ENCODE peak calls at places on chromosome 2, in four cellular contexts. One of them, this sample, is unnamed.
A peak's percentile ranks its signal among the peaks of the same experiment; 100 is the strongest.

GRCh38 chr2:7655629-7656028 is 738.4 kb downstream of the RNF144A start:
- DNase-seq in colonic mucosa: no peak
- DNase-seq in CD4-positive, CD25-positive, alpha-beta regulatory T cell: no peak
- DNase-seq in endothelial cell of umbilical vein: no peak
- DNase-seq in this sample: no peak

GRCh38 chr2:145460151-145460550 is 940.2 kb upstream of the ZEB2 start:
- DNase-seq in colonic mucosa: no peak
- DNase-seq in CD4-positive, CD25-positive, alpha-beta regulatory T cell: no peak
- DNase-seq in endothelial cell of umbilical vein: no peak
- DNase-seq in this sample: peak; percentile 14

GRCh38 chr2:62811086-62811485 is 105.6 kb downstream of the EHBP1 start:
- DNase-seq in colonic mucosa: no peak
- DNase-seq in CD4-positive, CD25-positive, alpha-beta regulatory T cell: no peak
- DNase-seq in endothelial cell of umbilical vein: no peak
- DNase-seq in this sample: no peak

GRCh38 chr2:30336978-30337841 is 105.9 kb downstream of the LBH start:
- DNase-seq in colonic mucosa: no peak
- DNase-seq in CD4-positive, CD25-positive, alpha-beta regulatory T cell: peak; percentile 14
- DNase-seq in endothelial cell of umbilical vein: no peak
- DNase-seq in this sample: no peak

GRCh38 chr2:216596986-216597509 is 36.2 kb upstream of the IGFBP2 start:
- DNase-seq in colonic mucosa: no peak
- DNase-seq in CD4-positive, CD25-positive, alpha-beta regulatory T cell: no peak
- DNase-seq in endothelial cell of umbilical vein: peak; percentile 17
- DNase-seq in this sample: peak; percentile 90

GRCh38 chr2:95375532-95376221 is 26.8 kb upstream of the FAHD2A start:
- DNase-seq in colonic mucosa: no peak
- DNase-seq in CD4-positive, CD25-positive, alpha-beta regulatory T cell: no peak
- DNase-seq in endothelial cell of umbilical vein: no peak
- DNase-seq in this sample: no peak

GRCh38 chr2:10228611-10229365 is 73.9 kb upstream of the HPCAL1 start:
- DNase-seq in colonic mucosa: peak; percentile 59
- DNase-seq in CD4-positive, CD25-positive, alpha-beta regulatory T cell: no peak
- DNase-seq in endothelial cell of umbilical vein: no peak
- DNase-seq in this sample: no peak

GRCh38 chr2:43542285-43542933 is 53.4 kb downstream of the THADA start:
- DNase-seq in colonic mucosa: no peak
- DNase-seq in CD4-positive, CD25-positive, alpha-beta regulatory T cell: no peak
- DNase-seq in endothelial cell of umbilical vein: peak; percentile 66
- DNase-seq in this sample: peak; percentile 63

GRCh38 chr2:145200307-145200706 is 680.4 kb upstream of the ZEB2 start:
- DNase-seq in colonic mucosa: no peak
- DNase-seq in CD4-positive, CD25-positive, alpha-beta regulatory T cell: no peak
- DNase-seq in endothelial cell of umbilical vein: no peak
- DNase-seq in this sample: no peak

GRCh38 chr2:195768454-195768853 is 111.4 kb downstream of the SLC39A10 start:
- DNase-seq in colonic mucosa: no peak
- DNase-seq in CD4-positive, CD25-positive, alpha-beta regulatory T cell: no peak
- DNase-seq in endothelial cell of umbilical vein: no peak
- DNase-seq in this sample: no peak

GRCh38 chr2:137693521-137693920 is 270.8 kb upstream of the HNMT start:
- DNase-seq in colonic mucosa: no peak
- DNase-seq in CD4-positive, CD25-positive, alpha-beta regulatory T cell: no peak
- DNase-seq in endothelial cell of umbilical vein: peak; percentile 75
- DNase-seq in this sample: peak; percentile 78

GRCh38 chr2:44840186-44840850 is 101.2 kb upstream of the SIX3 start:
- DNase-seq in colonic mucosa: peak; percentile 7
- DNase-seq in CD4-positive, CD25-positive, alpha-beta regulatory T cell: no peak
- DNase-seq in endothelial cell of umbilical vein: no peak
- DNase-seq in this sample: no peak

GRCh38 chr2:187009483-187010239 is 160.7 kb upstream of the ZSWIM2 start:
- DNase-seq in colonic mucosa: no peak
- DNase-seq in CD4-positive, CD25-positive, alpha-beta regulatory T cell: no peak
- DNase-seq in endothelial cell of umbilical vein: no peak
- DNase-seq in this sample: no peak

GRCh38 chr2:119008108-119008507 is 66.1 kb downstream of the MARCO start:
- DNase-seq in colonic mucosa: no peak
- DNase-seq in CD4-positive, CD25-positive, alpha-beta regulatory T cell: no peak
- DNase-seq in endothelial cell of umbilical vein: no peak
- DNase-seq in this sample: no peak

GRCh38 chr2:236014408-236015131 is 153.6 kb downstream of the GBX2 start:
- DNase-seq in colonic mucosa: no peak
- DNase-seq in CD4-positive, CD25-positive, alpha-beta regulatory T cell: no peak
- DNase-seq in endothelial cell of umbilical vein: no peak
- DNase-seq in this sample: no peak

GRCh38 chr2:234805826-234806225 is 146.0 kb upstream of the SH3BP4 start:
- DNase-seq in colonic mucosa: no peak
- DNase-seq in CD4-positive, CD25-positive, alpha-beta regulatory T cell: no peak
- DNase-seq in endothelial cell of umbilical vein: no peak
- DNase-seq in this sample: no peak

DNA sequence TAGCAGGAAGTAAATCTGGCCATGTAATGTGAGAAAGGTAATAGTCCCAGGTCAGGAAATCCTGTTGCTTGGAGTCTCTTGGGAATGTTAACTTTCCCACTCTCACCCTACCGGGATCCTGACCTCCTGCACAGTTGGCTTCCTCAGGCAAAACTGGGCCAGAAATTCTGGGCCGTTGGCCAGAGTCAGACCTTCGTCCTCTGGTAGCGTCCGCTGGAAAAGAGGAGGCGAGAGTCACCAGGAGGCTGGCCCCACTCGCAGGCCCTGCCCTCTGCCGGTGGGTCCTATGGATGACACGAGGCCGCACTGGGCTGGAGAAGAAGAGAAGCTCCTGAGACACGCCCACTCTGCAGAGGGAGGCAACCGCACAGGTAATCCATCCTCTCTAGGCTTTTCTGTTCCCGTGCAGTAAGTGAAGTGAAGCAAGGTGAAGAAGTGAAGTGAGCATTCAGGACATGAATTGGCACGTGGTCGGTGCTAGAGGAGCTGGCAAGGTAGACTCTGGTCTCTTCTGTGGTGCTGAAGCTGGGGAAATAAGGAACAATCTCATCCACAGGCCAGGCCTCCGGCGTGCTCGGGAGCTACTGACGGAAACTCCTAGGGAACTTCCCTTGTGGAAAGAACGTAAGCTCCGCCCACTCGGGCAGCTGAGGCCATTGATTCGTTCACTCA is 182.7 kb upstream of the GLI2 start:
- DNase-seq in colonic mucosa: peak; percentile 87
- DNase-seq in CD4-positive, CD25-positive, alpha-beta regulatory T cell: no peak
- DNase-seq in endothelial cell of umbilical vein: peak; percentile 97
- DNase-seq in this sample: peak; percentile 58
- H3K27ac ChIP-seq in colonic mucosa: no peak overlapping the region
- H3K27ac ChIP-seq in CD4-positive, CD25-positive, alpha-beta regulatory T cell: no peak overlapping the region
- H3K27ac ChIP-seq in endothelial cell of umbilical vein: no peak overlapping the region
- H3K27ac ChIP-seq in this sample: no peak overlapping the region

GRCh38 chr2:85649201-85650190 is 18.5 kb downstream of the SFTPB start:
- DNase-seq in colonic mucosa: no peak
- DNase-seq in CD4-positive, CD25-positive, alpha-beta regulatory T cell: no peak
- DNase-seq in endothelial cell of umbilical vein: peak; percentile 62
- DNase-seq in this sample: no peak
- H3K36me3 ChIP-seq in colonic mucosa: peaks cover 37% of the 10 kb centered on the region
- H3K36me3 ChIP-seq in CD4-positive, CD25-positive, alpha-beta regulatory T cell: peaks cover 88% of the 10 kb centered on the region
- H3K36me3 ChIP-seq in endothelial cell of umbilical vein: peaks cover 12% of the 10 kb centered on the region
- H3K36me3 ChIP-seq in this sample: peaks cover 66% of the 10 kb centered on the region

GRCh38 chr2:180359522-180360282 is 352.6 kb upstream of the CWC22 start:
- DNase-seq in colonic mucosa: peak; percentile 21
- DNase-seq in CD4-positive, CD25-positive, alpha-beta regulatory T cell: no peak
- DNase-seq in endothelial cell of umbilical vein: no peak
- DNase-seq in this sample: peak; percentile 23
- H3K4me1 ChIP-seq in colonic mucosa: no peaks in the 10 kb centered on the region
- H3K4me1 ChIP-seq in CD4-positive, CD25-positive, alpha-beta regulatory T cell: no peaks in the 10 kb centered on the region
- H3K4me1 ChIP-seq in endothelial cell of umbilical vein: no peaks in the 10 kb centered on the region
- H3K4me1 ChIP-seq in this sample: no peaks in the 10 kb centered on the region

DNA sequence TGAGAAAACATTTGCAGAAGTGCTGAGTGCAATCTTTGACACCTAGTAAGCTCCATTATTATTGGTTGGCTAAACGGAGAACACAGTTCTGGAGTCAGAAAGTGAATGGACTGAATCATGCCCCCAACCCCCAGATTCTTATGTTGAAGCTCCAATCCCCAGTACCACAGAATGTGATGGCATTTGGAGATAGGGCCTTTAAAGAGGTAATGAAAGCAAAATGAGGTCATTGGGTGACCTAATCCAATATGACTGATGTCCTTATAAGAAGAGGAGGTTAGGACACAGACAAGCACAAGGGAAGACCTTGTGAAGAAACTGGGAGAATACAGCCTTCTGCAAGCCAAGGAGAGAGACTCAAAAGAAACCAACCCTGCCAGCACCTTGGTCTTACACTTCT is 200.9 kb upstream of the EPAS1 start:
- DNase-seq in colonic mucosa: no peak
- DNase-seq in CD4-positive, CD25-positive, alpha-beta regulatory T cell: no peak
- DNase-seq in endothelial cell of umbilical vein: no peak
- DNase-seq in this sample: no peak
- H3K27ac ChIP-seq in colonic mucosa: no peak overlapping the region
- H3K27ac ChIP-seq in CD4-positive, CD25-positive, alpha-beta regulatory T cell: no peak overlapping the region
- H3K27ac ChIP-seq in endothelial cell of umbilical vein: no peak overlapping the region
- H3K27ac ChIP-seq in this sample: no peak overlapping the region

GRCh38 chr2:15945909-15946705 is 5.8 kb downstream of the MYCN start:
- DNase-seq in colonic mucosa: no peak
- DNase-seq in CD4-positive, CD25-positive, alpha-beta regulatory T cell: no peak
- DNase-seq in endothelial cell of umbilical vein: no peak
- DNase-seq in this sample: no peak

GRCh38 chr2:15948704-15948957 is 8.3 kb downstream of the MYCN start:
- DNase-seq in colonic mucosa: no peak
- DNase-seq in CD4-positive, CD25-positive, alpha-beta regulatory T cell: no peak
- DNase-seq in endothelial cell of umbilical vein: no peak
- DNase-seq in this sample: no peak

GRCh38 chr2:15949126-15949525 is 8.8 kb downstream of the MYCN start:
- DNase-seq in colonic mucosa: no peak
- DNase-seq in CD4-positive, CD25-positive, alpha-beta regulatory T cell: no peak
- DNase-seq in endothelial cell of umbilical vein: no peak
- DNase-seq in this sample: no peak

GRCh38 chr2:15946983-15947382 is 6.6 kb downstream of the MYCN start:
- DNase-seq in colonic mucosa: no peak
- DNase-seq in CD4-positive, CD25-positive, alpha-beta regulatory T cell: no peak
- DNase-seq in endothelial cell of umbilical vein: no peak
- DNase-seq in this sample: no peak

GRCh38 chr2:15947431-15947830 is 7.1 kb downstream of the MYCN start:
- DNase-seq in colonic mucosa: no peak
- DNase-seq in CD4-positive, CD25-positive, alpha-beta regulatory T cell: no peak
- DNase-seq in endothelial cell of umbilical vein: no peak
- DNase-seq in this sample: no peak
- H3K36me3 ChIP-seq in colonic mucosa: no peaks in the 10 kb centered on the region
- H3K36me3 ChIP-seq in CD4-positive, CD25-positive, alpha-beta regulatory T cell: no peaks in the 10 kb centered on the region
- H3K36me3 ChIP-seq in endothelial cell of umbilical vein: no peaks in the 10 kb centered on the region
- H3K36me3 ChIP-seq in this sample: peaks cover 10% of the 10 kb centered on the region

DNA sequence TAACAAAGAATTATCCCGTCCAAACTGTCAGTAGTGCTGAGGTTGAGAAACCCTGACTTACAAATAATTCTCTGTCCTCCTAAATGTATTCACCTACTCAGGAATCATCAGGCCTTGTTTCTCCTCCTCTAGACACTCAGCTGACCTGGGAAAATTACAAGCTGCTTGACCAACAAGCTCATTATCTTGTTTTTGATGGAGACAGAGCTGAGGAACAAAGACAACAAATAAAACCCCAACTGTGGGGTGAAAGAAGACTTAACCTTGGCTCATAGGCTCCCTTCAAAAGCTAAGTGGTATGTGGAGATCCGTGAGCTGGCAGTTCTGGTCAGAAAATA is 64.5 kb downstream of the CLHC1 start:
- DNase-seq in colonic mucosa: no peak
- DNase-seq in CD4-positive, CD25-positive, alpha-beta regulatory T cell: no peak
- DNase-seq in endothelial cell of umbilical vein: no peak
- DNase-seq in this sample: no peak
- H3K4me1 ChIP-seq in colonic mucosa: no peaks in the 10 kb centered on the region
- H3K4me1 ChIP-seq in CD4-positive, CD25-positive, alpha-beta regulatory T cell: no peaks in the 10 kb centered on the region
- H3K4me1 ChIP-seq in endothelial cell of umbilical vein: peaks cover 37% of the 10 kb centered on the region
- H3K4me1 ChIP-seq in this sample: peaks cover 4% of the 10 kb centered on the region

GRCh38 chr2:77087987-77088414 is 434.2 kb downstream of the LRRTM4 start:
- DNase-seq in colonic mucosa: no peak
- DNase-seq in CD4-positive, CD25-positive, alpha-beta regulatory T cell: no peak
- DNase-seq in endothelial cell of umbilical vein: no peak
- DNase-seq in this sample: no peak

GRCh38 chr2:77081597-77081996 is 440.6 kb downstream of the LRRTM4 start:
- DNase-seq in colonic mucosa: no peak
- DNase-seq in CD4-positive, CD25-positive, alpha-beta regulatory T cell: no peak
- DNase-seq in endothelial cell of umbilical vein: no peak
- DNase-seq in this sample: no peak

DNA sequence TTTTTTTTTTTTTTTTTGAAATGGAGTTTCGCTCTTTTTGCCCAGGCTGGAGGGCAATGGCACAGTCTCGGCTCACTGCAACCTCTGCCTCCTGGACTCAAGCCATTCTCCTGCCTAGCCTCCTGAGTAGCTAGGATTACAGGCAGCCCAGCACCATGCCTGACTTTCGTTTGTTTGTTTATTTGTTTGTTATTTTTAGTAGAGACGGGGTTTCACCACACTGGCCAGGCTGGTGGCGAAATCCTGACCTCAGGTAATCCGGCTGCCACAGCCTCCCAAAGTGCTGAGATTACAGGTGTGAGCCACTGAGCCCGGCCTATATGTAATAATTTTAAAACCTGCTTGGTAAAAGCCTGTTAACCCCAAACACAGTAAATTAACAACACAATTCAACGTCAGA is 435.7 kb downstream of the LRRTM4 start:
- DNase-seq in colonic mucosa: no peak
- DNase-seq in CD4-positive, CD25-positive, alpha-beta regulatory T cell: no peak
- DNase-seq in endothelial cell of umbilical vein: no peak
- DNase-seq in this sample: no peak
- H3K27ac ChIP-seq in colonic mucosa: no peak overlapping the region
- H3K27ac ChIP-seq in CD4-positive, CD25-positive, alpha-beta regulatory T cell: no peak overlapping the region
- H3K27ac ChIP-seq in endothelial cell of umbilical vein: no peak overlapping the region
- H3K27ac ChIP-seq in this sample: no peak overlapping the region

This sample was measured in A673.